ENCODE peak calls at places on chromosomes 16 and 17, in nine cellular contexts. One of them, this sample, is unnamed.

GRCh38 chr16:8720080-8720966 is 45.9 kb downstream of the ABAT start:
- DNase-seq in Calu3: no peak
- DNase-seq in A673: peak; percentile 23
- DNase-seq in mucosa of gallbladder: no peak
- DNase-seq in retina: peak; percentile 93
- DNase-seq in NCI-H1105: peak; percentile 88
- DNase-seq in islet precursor cell: peak; percentile 89
- DNase-seq in heart left ventricle: no peak
- DNase-seq in kidney tubule cell: peak; percentile 83
- DNase-seq in this sample: no peak

GRCh38 chr16:12639044-12639443 is 164.6 kb downstream of the CPPED1 start:
- DNase-seq in kidney tubule cell: peak; percentile 80
- DNase-seq in heart left ventricle: no peak
- DNase-seq in mucosa of gallbladder: no peak
- DNase-seq in retina: no peak
- DNase-seq in A673: no peak
- DNase-seq in NCI-H1105: no peak
- DNase-seq in Calu3: no peak
- DNase-seq in islet precursor cell: peak; percentile 86
- DNase-seq in this sample: peak; percentile 27

GRCh38 chr16:20348365-20349185 is 3.9 kb downstream of the UMOD start:
- DNase-seq in mucosa of gallbladder: peak; percentile 34
- DNase-seq in Calu3: no peak
- DNase-seq in heart left ventricle: no peak
- DNase-seq in retina: peak; percentile 38
- DNase-seq in islet precursor cell: peak; percentile 57
- DNase-seq in A673: no peak
- DNase-seq in NCI-H1105: no peak
- DNase-seq in kidney tubule cell: peak; percentile 68
- DNase-seq in this sample: no peak

GRCh38 chr16:19389246-19389645 is 28.4 kb upstream of the TMC5 start:
- DNase-seq in islet precursor cell: peak; percentile 61
- DNase-seq in mucosa of gallbladder: peak; percentile 67
- DNase-seq in heart left ventricle: no peak
- DNase-seq in A673: peak; percentile 53
- DNase-seq in retina: peak; percentile 15
- DNase-seq in NCI-H1105: no peak
- DNase-seq in kidney tubule cell: peak; percentile 34
- DNase-seq in Calu3: peak; percentile 69
- DNase-seq in this sample: peak; percentile 58

GRCh38 chr17:38710985-38711384 is 5.9 kb downstream of the MLLT6 start:
- DNase-seq in heart left ventricle: no peak
- DNase-seq in mucosa of gallbladder: no peak
- DNase-seq in islet precursor cell: no peak
- DNase-seq in kidney tubule cell: no peak
- DNase-seq in NCI-H1105: no peak
- DNase-seq in Calu3: no peak
- DNase-seq in A673: no peak
- DNase-seq in retina: no peak
- DNase-seq in this sample: no peak

GRCh38 chr17:78318407-78318806 is 41.5 kb downstream of the SOCS3 start:
- DNase-seq in islet precursor cell: peak; percentile 52
- DNase-seq in A673: no peak
- DNase-seq in heart left ventricle: no peak
- DNase-seq in NCI-H1105: no peak
- DNase-seq in kidney tubule cell: no peak
- DNase-seq in retina: no peak
- DNase-seq in mucosa of gallbladder: no peak
- DNase-seq in Calu3: no peak
- DNase-seq in this sample: no peak

GRCh38 chr17:31556969-31557620 is 165.6 kb downstream of the RAB11FIP4 start:
- DNase-seq in NCI-H1105: no peak
- DNase-seq in heart left ventricle: no peak
- DNase-seq in islet precursor cell: no peak
- DNase-seq in A673: no peak
- DNase-seq in kidney tubule cell: no peak
- DNase-seq in Calu3: no peak
- DNase-seq in mucosa of gallbladder: no peak
- DNase-seq in retina: no peak
- DNase-seq in this sample: no peak

GRCh38 chr17:61389670-61390478 is 9.8 kb upstream of the TBX2 start:
- DNase-seq in A673: peak; percentile 60
- DNase-seq in retina: peak; percentile 87
- DNase-seq in islet precursor cell: peak; percentile 80
- DNase-seq in mucosa of gallbladder: no peak
- DNase-seq in heart left ventricle: no peak
- DNase-seq in kidney tubule cell: no peak
- DNase-seq in Calu3: peak; percentile 65
- DNase-seq in NCI-H1105: no peak
- DNase-seq in this sample: peak; percentile 72

GRCh38 chr16:24051125-24051524 is 205.0 kb upstream of the CACNG3 start:
- DNase-seq in NCI-H1105: no peak
- DNase-seq in mucosa of gallbladder: no peak
- DNase-seq in A673: no peak
- DNase-seq in heart left ventricle: no peak
- DNase-seq in islet precursor cell: peak; percentile 56
- DNase-seq in Calu3: no peak
- DNase-seq in kidney tubule cell: no peak
- DNase-seq in retina: no peak
- DNase-seq in this sample: no peak

GRCh38 chr17:27496971-27497370 is 40.7 kb downstream of the KSR1 start:
- DNase-seq in NCI-H1105: no peak
- DNase-seq in heart left ventricle: no peak
- DNase-seq in mucosa of gallbladder: no peak
- DNase-seq in Calu3: no peak
- DNase-seq in kidney tubule cell: no peak
- DNase-seq in A673: no peak
- DNase-seq in retina: no peak
- DNase-seq in islet precursor cell: no peak
- DNase-seq in this sample: no peak

GRCh38 chr17:47305302-47305923 is 18.3 kb upstream of the EFCAB13 start:
- DNase-seq in A673: peak; percentile 17
- DNase-seq in kidney tubule cell: peak; percentile 98
- DNase-seq in NCI-H1105: no peak
- DNase-seq in retina: no peak
- DNase-seq in Calu3: peak; percentile 80
- DNase-seq in mucosa of gallbladder: no peak
- DNase-seq in heart left ventricle: no peak
- DNase-seq in islet precursor cell: peak; percentile 65
- DNase-seq in this sample: no peak

GRCh38 chr16:81681311-81681710 is 97.8 kb upstream of the PLCG2 start:
- DNase-seq in kidney tubule cell: no peak
- DNase-seq in A673: no peak
- DNase-seq in retina: no peak
- DNase-seq in NCI-H1105: no peak
- DNase-seq in Calu3: no peak
- DNase-seq in islet precursor cell: no peak
- DNase-seq in mucosa of gallbladder: no peak
- DNase-seq in heart left ventricle: no peak
- DNase-seq in this sample: no peak

GRCh38 chr16:49287572-49287971 is 5.9 kb upstream of the CBLN1 start:
- DNase-seq in heart left ventricle: no peak
- DNase-seq in islet precursor cell: no peak
- DNase-seq in NCI-H1105: no peak
- DNase-seq in mucosa of gallbladder: no peak
- DNase-seq in kidney tubule cell: no peak
- DNase-seq in Calu3: no peak
- DNase-seq in retina: no peak
- DNase-seq in A673: no peak
- DNase-seq in this sample: no peak

GRCh38 chr16:22340945-22341344 is 33.5 kb downstream of the CDR2 start:
- DNase-seq in islet precursor cell: no peak
- DNase-seq in mucosa of gallbladder: no peak
- DNase-seq in Calu3: no peak
- DNase-seq in heart left ventricle: no peak
- DNase-seq in NCI-H1105: no peak
- DNase-seq in kidney tubule cell: no peak
- DNase-seq in A673: no peak
- DNase-seq in retina: no peak
- DNase-seq in this sample: no peak

GRCh38 chr16:11205754-11206459 is 50.1 kb downstream of the SOCS1 start:
- DNase-seq in heart left ventricle: no peak
- DNase-seq in Calu3: peak; percentile 77
- DNase-seq in mucosa of gallbladder: no peak
- DNase-seq in kidney tubule cell: peak; percentile 60
- DNase-seq in A673: no peak
- DNase-seq in retina: no peak
- DNase-seq in islet precursor cell: peak; percentile 49
- DNase-seq in NCI-H1105: no peak
- DNase-seq in this sample: no peak

GRCh38 chr17:82489117-82489516 is 30.4 kb upstream of the FOXK2 start:
- DNase-seq in NCI-H1105: no peak
- DNase-seq in mucosa of gallbladder: no peak
- DNase-seq in islet precursor cell: no peak
- DNase-seq in kidney tubule cell: no peak
- DNase-seq in A673: no peak
- DNase-seq in retina: no peak
- DNase-seq in Calu3: no peak
- DNase-seq in heart left ventricle: peak; percentile 90
- DNase-seq in this sample: no peak

GRCh38 chr17:29196784-29197515 is 16.8 kb upstream of the MYO18A start:
- DNase-seq in retina: no peak
- DNase-seq in mucosa of gallbladder: no peak
- DNase-seq in heart left ventricle: no peak
- DNase-seq in islet precursor cell: no peak
- DNase-seq in Calu3: no peak
- DNase-seq in NCI-H1105: no peak
- DNase-seq in A673: no peak
- DNase-seq in kidney tubule cell: no peak
- DNase-seq in this sample: no peak